ENCODE peak calls at places on chromosomes 16 and 17, in six cellular contexts. H, U, X, I, R and E are unnamed samples.

GRCh38 chr16:77937473-77938195 is 84.7 kb upstream of the CLEC3A start:
- DNase-seq in H (no peak), U (no peak), X (no peak), I (no peak), R (no peak), E (no peak)

GRCh38 chr16:12191102-12191501 is 214.6 kb downstream of the SNX29 start:
- DNase-seq in H (no peak), U (no peak), X (no peak), I (no peak), R (no peak), E (no peak)

GRCh38 chr17:732788-733720 is 658 bp downstream of the TLCD3A start:
- DNase-seq in H (peak; percentile 49), U (no peak), X (no peak), I (no peak), R (peak; percentile 48), E (peak; percentile 61)

GRCh38 chr17:40819528-40820125 is 2.8 kb downstream of the KRT10 start:
- DNase-seq in H (no peak), U (peak; percentile 33), X (no peak), I (peak; percentile 21), R (no peak), E (no peak)

GRCh38 chr17:32596666-32597065 is 109.9 kb downstream of the CDK5R1 start:
- DNase-seq in H (no peak), U (no peak), X (no peak), I (no peak), R (no peak), E (no peak)

GRCh38 chr17:4892063-4892410 is 7.3 kb upstream of the C17orf107 start:
- DNase-seq in H (no peak), U (no peak), X (no peak), I (no peak), R (no peak), E (no peak)

GRCh38 chr17:39867084-39867890 is 715 bp upstream of the ZPBP2 start:
- DNase-seq in H (peak; percentile 42), U (peak; percentile 22), X (no peak), I (no peak), R (no peak), E (no peak)

GRCh38 chr17:2893422-2893914 is 97.2 kb downstream of the RAP1GAP2 start:
- DNase-seq in H (peak; percentile 79), U (no peak), X (no peak), I (no peak), R (no peak), E (peak; percentile 90)

GRCh38 chr17:5381542-5381941 is 37.9 kb downstream of the NUP88 start:
- DNase-seq in H (no peak), U (no peak), X (no peak), I (no peak), R (no peak), E (no peak)

GRCh38 chr17:49061524-49061943 is 64.3 kb downstream of the IGF2BP1 start:
- DNase-seq in H (no peak), U (no peak), X (no peak), I (no peak), R (no peak), E (no peak)

GRCh38 chr16:28980929-28981328 is 3.9 kb upstream of the LAT start:
- DNase-seq in H (no peak), U (no peak), X (no peak), I (no peak), R (no peak), E (no peak)

GRCh38 chr16:56365552-56365951 is 59.8 kb downstream of the AMFR start:
- DNase-seq in H (no peak), U (no peak), X (no peak), I (no peak), R (no peak), E (no peak)

DNA sequence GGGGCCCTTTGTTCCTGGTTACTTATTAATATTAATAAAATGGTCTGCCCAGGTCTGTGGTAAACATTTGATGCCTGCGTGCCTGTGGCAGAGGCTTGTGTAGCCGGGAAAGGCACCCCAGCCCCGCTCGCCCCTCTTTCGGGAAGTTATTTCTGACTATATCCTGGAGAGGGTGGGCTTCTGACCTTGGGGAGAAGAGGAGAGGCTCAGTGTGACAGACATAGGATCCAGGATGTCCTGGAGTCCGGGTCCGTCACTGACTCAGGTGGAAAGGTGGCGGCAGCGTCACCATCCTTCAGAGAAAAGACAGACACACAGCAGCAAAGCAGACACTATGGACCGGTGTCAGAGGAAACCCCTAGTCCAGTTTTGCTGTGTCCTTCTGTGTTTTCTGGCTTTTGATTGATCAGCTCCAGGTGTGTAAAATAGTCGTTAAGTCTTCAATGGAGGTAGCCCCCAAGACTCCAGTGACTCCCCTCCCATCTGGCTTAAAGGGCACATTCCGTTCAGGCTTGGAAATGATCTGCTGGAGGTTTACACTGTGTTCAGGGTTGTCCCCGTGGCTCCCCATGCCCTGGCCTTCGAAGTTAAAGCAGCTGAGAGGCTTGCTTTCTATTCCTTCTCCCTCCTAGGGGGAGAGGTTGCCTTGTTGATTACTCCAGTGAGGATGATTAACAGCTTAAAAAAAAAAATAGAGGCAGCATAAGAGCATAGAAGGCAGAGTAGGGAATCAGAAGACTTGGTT is 81.6 kb downstream of the CCDC182 start:
- DNase-seq in H (no peak), U (no peak), X (no peak), I (no peak), R (no peak), E (no peak)
- H3K27ac ChIP-seq in H (peak overlapping the region; percentile 79), U (no peak overlapping the region), X (peak overlapping the region; percentile 85), I (no peak overlapping the region), R (peak overlapping the region; percentile 61), E (peak overlapping the region; percentile 79)

GRCh38 chr17:57902117-57902799 is 52.4 kb upstream of the MRPS23 start:
- DNase-seq in H (no peak), U (no peak), X (no peak), I (no peak), R (no peak), E (no peak)

GRCh38 chr17:57900991-57901743 is 51.3 kb upstream of the MRPS23 start:
- DNase-seq in H (peak; percentile 41), U (no peak), X (no peak), I (no peak), R (peak; percentile 95), E (peak; percentile 75)

GRCh38 chr17:57905875-57906455 is 49.2 kb downstream of the CUEDC1 start:
- DNase-seq in H (no peak), U (no peak), X (no peak), I (no peak), R (no peak), E (no peak)

GRCh38 chr17:57902800-57903759 is 52.1 kb downstream of the CUEDC1 start:
- DNase-seq in H (peak; percentile 80), U (peak; percentile 33), X (peak; percentile 39), I (peak; percentile 99), R (peak; percentile 91), E (peak; percentile 95)

GRCh38 chr17:57903961-57904360 is 51.3 kb downstream of the CUEDC1 start:
- DNase-seq in H (no peak), U (no peak), X (no peak), I (no peak), R (no peak), E (no peak)
- H3K4me1 ChIP-seq in H (peaks cover 67% of the 10 kb centered on the region), U (peaks cover 24% of the 10 kb centered on the region), X (peaks cover 67% of the 10 kb centered on the region), I (peaks cover 74% of the 10 kb centered on the region), R (peaks cover 62% of the 10 kb centered on the region), E (peaks cover 92% of the 10 kb centered on the region)

GRCh38 chr17:57326348-57326747 is 70.0 kb downstream of the MSI2 start:
- DNase-seq in H (no peak), U (no peak), X (no peak), I (no peak), R (no peak), E (no peak)

GRCh38 chr17:57323391-57323790 is 67.1 kb downstream of the MSI2 start:
- DNase-seq in H (no peak), U (no peak), X (no peak), I (no peak), R (no peak), E (no peak)

GRCh38 chr17:57326764-57327163 is 70.4 kb downstream of the MSI2 start:
- DNase-seq in H (no peak), U (no peak), X (no peak), I (no peak), R (no peak), E (no peak)

GRCh38 chr17:57324060-57324459 is 67.7 kb downstream of the MSI2 start:
- DNase-seq in H (no peak), U (no peak), X (no peak), I (no peak), R (no peak), E (no peak)

DNA sequence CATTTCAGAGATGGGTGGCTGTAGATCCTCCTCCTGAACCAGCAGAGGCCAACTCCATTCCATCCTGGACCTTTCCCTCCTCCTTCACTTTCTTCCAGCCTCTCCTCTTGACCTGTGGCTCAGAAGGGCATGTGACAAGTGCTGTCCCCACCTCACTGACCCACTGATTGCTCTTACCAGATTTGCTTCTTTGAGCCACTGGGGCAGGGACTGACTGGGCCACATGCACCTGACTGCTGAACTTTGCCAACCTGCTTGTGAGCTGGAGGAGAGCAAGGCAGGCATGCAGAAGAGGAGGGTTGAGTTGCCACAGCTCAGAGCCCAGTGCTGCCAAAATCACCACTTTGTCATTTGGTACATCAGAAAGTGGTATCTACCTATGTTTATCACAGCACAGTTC is 68.3 kb downstream of the MSI2 start:
- DNase-seq in H (no peak), U (no peak), X (no peak), I (no peak), R (no peak), E (no peak)
- TF ChIP-seq POLR2A in H (no peak), U (no peak), X (no peak), I (no peak), R (no peak), E (no peak)

DNA sequence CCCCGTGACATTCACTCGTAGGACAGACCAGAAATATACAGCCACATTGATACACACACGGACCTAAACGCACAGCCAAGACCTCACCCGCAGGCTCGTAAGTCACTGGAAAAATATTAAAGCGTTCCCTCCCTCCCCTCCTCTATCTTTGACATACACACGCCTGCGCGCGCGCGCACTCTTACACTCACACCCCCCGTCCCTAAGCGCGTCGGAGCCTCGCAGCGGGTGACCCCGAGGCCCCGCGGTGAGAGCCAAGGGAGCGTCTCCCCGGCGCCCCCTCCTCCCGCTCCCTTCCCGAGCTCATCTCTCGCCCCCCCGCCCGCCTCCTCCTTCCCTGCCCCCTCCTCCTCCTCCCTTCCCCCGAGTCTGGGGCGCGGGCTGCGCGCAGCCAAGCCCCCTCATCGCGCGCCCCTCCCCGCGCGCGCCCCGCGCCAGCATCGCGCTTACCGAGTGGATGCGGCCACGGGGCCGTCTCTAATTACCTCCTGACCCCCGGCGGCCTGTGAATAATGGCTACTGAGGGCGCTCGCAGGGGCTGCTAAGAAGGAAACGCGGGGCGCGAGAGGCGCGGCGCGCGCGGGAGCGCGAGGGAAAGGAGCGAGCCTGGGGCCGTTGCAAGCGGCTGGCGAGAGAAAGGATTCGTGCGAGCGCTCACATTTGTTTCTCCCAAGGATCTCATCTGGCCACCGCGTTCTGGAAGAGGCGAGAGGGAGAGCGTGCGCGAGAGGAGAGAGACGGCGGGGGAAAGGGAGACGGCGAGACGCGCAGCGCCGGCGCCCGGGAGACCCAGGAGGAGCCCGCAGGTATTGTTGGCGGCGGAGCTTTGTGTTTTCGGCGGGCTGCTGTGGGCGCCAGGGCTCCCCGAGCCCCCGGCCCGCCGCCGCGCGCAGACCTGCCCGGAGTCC is 42.4 kb downstream of the RAI1 start:
- DNase-seq in H (no peak), U (peak; percentile 65), X (no peak), I (no peak), R (peak; percentile 56), E (no peak)
- H3K27ac ChIP-seq in H (peak overlapping the region; percentile 79), U (peak overlapping the region; percentile 50), X (peak overlapping the region; percentile 71), I (no peak overlapping the region), R (peak overlapping the region; percentile 67), E (peak overlapping the region; percentile 35)

GRCh38 chr16:89455692-89456091 is 34.7 kb downstream of the ANKRD11 start:
- DNase-seq in H (no peak), U (no peak), X (no peak), I (no peak), R (no peak), E (no peak)
- H3K4me1 ChIP-seq in H (peaks cover 29% of the 10 kb centered on the region), U (peaks cover 19% of the 10 kb centered on the region), X (peaks cover 52% of the 10 kb centered on the region), I (peaks cover 60% of the 10 kb centered on the region), R (no peaks in the 10 kb centered on the region), E (peaks cover 79% of the 10 kb centered on the region)